ENCODE peak calls at places on chromosomes 13 and 19, in seven cellular contexts. A is GM23338, Z is PC-9, O is OCI-LY7, V is PC-3, P is hepatocyte, Q is SK-N-SH. S is an unnamed sample. For H3K9me2 and H3K4me1, the result is how much of the 10 kb centered on the place peaks cover.

GRCh38 chr13:21909331-21909730 is 238.5 kb downstream of the FGF9 start:
- DNase-seq in Z (no peak), V (peak), A (no peak), O (no peak), P (no peak), Q (no peak), S (no peak)

GRCh38 chr13:45602183-45602582 is 13.4 kb downstream of the ERICH6B start:
- DNase-seq in Z (no peak), P (peak), V (no peak), Q (peak), O (no peak), A (no peak), S (no peak)

GRCh38 chr19:11578342-11579142 is 1.1 kb upstream of the ACP5 start:
- DNase-seq in V (no peak), Z (peak), O (peak), A (peak), Q (peak), P (peak), S (no peak)

GRCh38 chr19:13143135-13143534 is 7.0 kb downstream of the STX10 start:
- DNase-seq in O (no peak), Z (peak), Q (no peak), P (no peak), A (no peak), V (peak), S (no peak)

GRCh38 chr13:74667656-74668055 is 533.5 kb upstream of the KLF12 start:
- DNase-seq in P (no peak), A (no peak), Z (no peak), Q (no peak), V (no peak), O (no peak), S (no peak)

GRCh38 chr19:1651548-1652394 is 644 bp downstream of the TCF3 start:
- DNase-seq in P (peak), A (peak), O (peak), Q (peak), Z (no peak), V (no peak), S (peak)

GRCh38 chr13:110756268-110756667 is 42.8 kb downstream of the ING1 start:
- DNase-seq in Q (no peak), A (peak), V (no peak), Z (no peak), O (no peak), P (no peak), S (no peak)

GRCh38 chr19:23913931-23914330 is 755 bp upstream of the ZNF726 start:
- DNase-seq in O (no peak), Q (no peak), Z (no peak), A (no peak), V (no peak), P (no peak), S (no peak)

GRCh38 chr13:40609972-40610726 is 56.3 kb downstream of the FOXO1 start:
- DNase-seq in V (peak), Q (no peak), P (no peak), O (no peak), A (no peak), Z (peak), S (no peak)

GRCh38 chr19:30629086-30629485 is 256.9 kb downstream of the ZNF536 start:
- DNase-seq in A (no peak), O (no peak), V (no peak), Z (no peak), P (no peak), Q (no peak), S (no peak)

GRCh38 chr13:95643814-95644598 is 500 bp downstream of the DZIP1 start:
- DNase-seq in Z (no peak), O (no peak), A (peak), Q (peak), P (peak), V (no peak), S (no peak)

GRCh38 chr19:35994868-35995654 is at the start of gene SDHAF1:
- DNase-seq in A (peak), Q (peak), O (peak), Z (peak), P (peak), V (peak), S (peak)

GRCh38 chr13:38707433-38707832 is 20.6 kb downstream of the FREM2 start:
- DNase-seq in Q (no peak), P (no peak), V (no peak), Z (no peak), O (no peak), A (no peak), S (peak)
- H3K9me2 ChIP-seq in Q (under half), P (under half), V (under half), Z (under half), O (under half), A (under half), S (under half)

DNA sequence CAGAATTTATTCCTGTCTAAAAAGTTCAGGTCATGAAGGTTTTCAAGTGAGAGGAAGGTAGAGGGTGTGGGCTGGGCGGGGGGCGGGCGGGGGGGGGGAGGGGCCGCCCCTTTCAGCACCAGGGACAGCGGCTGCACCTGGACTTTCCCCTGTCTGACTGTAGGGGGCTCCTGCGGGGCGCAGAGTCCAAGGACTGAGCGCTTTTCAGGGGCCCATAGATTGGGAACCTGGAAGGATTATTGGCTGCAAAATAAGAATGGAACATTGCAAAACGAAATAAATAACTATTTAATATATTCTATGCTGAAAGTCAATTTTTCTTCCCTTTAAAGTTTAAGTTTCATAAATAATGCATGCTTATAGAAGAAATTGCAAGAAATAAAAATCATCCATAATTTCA is 8.9 kb upstream of the CYP4F3 start:
- DNase-seq in Q (peak), Z (peak), P (no peak), O (peak), V (peak), A (peak), S (peak)
- TF ChIP-seq CTCF in Q (peak), Z (peak), P (no peak), O (peak), V (peak), A (peak), S (peak)

GRCh38 chr13:22927008-22927393 is 253.8 kb upstream of the SGCG start:
- DNase-seq in Q (no peak), Z (no peak), P (no peak), V (no peak), A (peak), O (no peak), S (no peak)
- H3K4me1 ChIP-seq in Q (under half), Z (under half), P (under half), V (under half), A (under half), O (under half), S (under half)

GRCh38 chr13:48112896-48113525 is 18.1 kb upstream of the MED4 start:
- DNase-seq in Q (no peak), A (no peak), P (no peak), V (no peak), O (no peak), Z (no peak), S (no peak)
- H3K9me2 ChIP-seq in Q (under half), A (under half), P (under half), V (under half), O (under half), Z (under half), S (under half)

GRCh38 chr19:45584332-45585157 is at the start of gene OPA3:
- DNase-seq in P (peak), V (peak), Q (peak), Z (peak), A (peak), O (peak), S (peak)
- TF ChIP-seq CTCF in P (peak), V (no peak), Q (no peak), Z (peak), A (no peak), O (no peak), S (no peak)

DNA sequence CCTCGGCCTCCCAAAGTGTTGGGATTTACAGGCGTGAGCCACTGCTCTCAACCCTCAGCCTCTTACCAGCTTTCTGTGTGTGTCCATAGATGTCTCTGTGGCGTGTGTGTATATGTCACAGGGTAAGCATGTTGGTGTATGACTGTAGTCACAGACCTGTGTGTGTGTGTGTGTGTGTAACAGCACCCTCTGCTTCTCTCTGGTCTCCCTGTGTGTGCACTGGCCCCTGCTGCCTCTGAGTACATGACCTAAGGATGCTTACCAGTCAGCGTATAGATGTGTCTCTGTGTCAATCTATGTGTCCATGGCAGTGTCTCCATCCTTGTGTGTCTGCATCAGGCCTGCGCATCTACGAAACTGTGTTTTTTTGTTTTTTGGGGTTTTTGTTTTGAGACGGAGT is 5.6 kb downstream of the AXL start:
- DNase-seq in V (no peak), A (no peak), P (no peak), O (no peak), Q (no peak), Z (no peak), S (no peak)
- H3K4me1 ChIP-seq in V (half or more), A (under half), P (under half), O (under half), Q (under half), Z (half or more), S (under half)

DNA sequence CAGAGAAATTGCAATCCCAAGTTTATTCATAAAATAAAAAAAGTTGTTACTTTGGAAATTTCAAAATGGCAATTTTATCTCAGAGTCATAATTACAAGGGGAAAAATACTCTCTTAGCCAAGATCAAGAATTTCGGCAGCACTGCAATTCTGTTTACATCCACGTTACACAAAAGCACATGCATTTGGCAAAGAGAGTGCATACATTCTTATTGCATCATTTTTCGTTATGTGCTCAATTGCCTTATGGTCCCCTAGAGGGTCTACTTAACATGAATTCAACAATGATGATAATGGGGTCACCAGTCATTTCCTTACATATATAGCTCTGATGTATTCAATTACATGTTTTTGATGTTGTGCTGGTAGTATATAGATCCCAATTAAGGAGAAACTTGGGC is 498.0 kb downstream of the DIAPH3 start:
- DNase-seq in P (no peak), Z (no peak), O (no peak), A (no peak), V (no peak), Q (no peak), S (no peak)
- H3K9me2 ChIP-seq in P (under half), Z (under half), O (under half), A (under half), V (under half), Q (under half), S (under half)